ENCODE peak calls at places on chromosomes 4 and X, in ten cellular contexts. Q, S, X, L, H, Y, V, K, A and T are unnamed samples.

GRCh38 chrX:31217111-31217510 is 145.3 kb upstream of the FTHL17 start:
- DNase-seq in V (no peak), H (no peak), L (no peak), Q (no peak), S (no peak), K (no peak), A (no peak), Y (no peak), X (no peak), T (no peak)

GRCh38 chr4:184251680-184252000 is 34.0 kb upstream of the ENPP6 start:
- DNase-seq in V (no peak), L (no peak), A (no peak), H (no peak), X (no peak), Q (no peak), K (no peak), S (no peak), Y (no peak), T (no peak)

GRCh38 chr4:182749768-182750167 is 167.4 kb downstream of the DCTD start:
- DNase-seq in L (no peak), K (no peak), Y (no peak), A (no peak), V (no peak), Q (no peak), S (no peak), H (no peak), X (no peak), T (no peak)

GRCh38 chr4:169485791-169486742 is 126.3 kb downstream of the NEK1 start:
- DNase-seq in Y (no peak), X (no peak), Q (no peak), K (peak), L (no peak), V (no peak), A (no peak), H (no peak), S (peak), T (no peak)

GRCh38 chrX:103585421-103586313 is at the start of gene TCEAL4:
- DNase-seq in V (peak), L (peak), A (peak), H (peak), X (no peak), Y (peak), Q (peak), K (peak), S (peak), T (no peak)

GRCh38 chrX:103624111-103624510 is 4.7 kb upstream of the TCEAL1 start:
- DNase-seq in V (no peak), X (no peak), S (no peak), K (peak), H (no peak), Y (no peak), L (no peak), Q (peak), A (no peak), T (no peak)

GRCh38 chr4:38169524-38169923 is 209.3 kb downstream of the PTTG2 start:
- DNase-seq in Q (no peak), A (no peak), Y (no peak), V (no peak), K (no peak), S (no peak), H (no peak), L (no peak), X (no peak), T (no peak)

GRCh38 chrX:140503230-140503585 is 1.7 kb downstream of the SOX3 start:
- DNase-seq in V (no peak), L (no peak), Q (no peak), H (no peak), S (no peak), K (no peak), Y (no peak), X (no peak), A (no peak), T (no peak)

GRCh38 chr4:76809594-76810305 is 88.2 kb downstream of the SOWAHB start:
- DNase-seq in S (no peak), Q (no peak), L (no peak), A (no peak), V (no peak), K (peak), Y (no peak), H (no peak), X (no peak), T (no peak)

GRCh38 chr4:8515316-8516060 is 64.7 kb upstream of the GPR78 start:
- DNase-seq in H (peak), Y (no peak), S (no peak), Q (no peak), X (no peak), L (peak), V (no peak), A (no peak), K (peak), T (no peak)

GRCh38 chr4:121308328-121308663 is 72.5 kb downstream of the QRFPR start:
- DNase-seq in V (no peak), Y (no peak), X (no peak), S (no peak), L (no peak), A (no peak), K (no peak), Q (no peak), H (no peak), T (no peak)

GRCh38 chr4:566508-567295 is 9.4 kb downstream of the TMEM271 start:
- DNase-seq in Q (no peak), S (no peak), Y (no peak), H (no peak), X (no peak), K (no peak), A (no peak), V (no peak), L (no peak), T (no peak)

GRCh38 chr4:124019749-124020549 is 623.4 kb downstream of the SPRY1 start:
- DNase-seq in Y (no peak), V (no peak), Q (no peak), S (no peak), A (no peak), X (no peak), H (no peak), L (no peak), K (peak), T (no peak)

GRCh38 chrX:112789931-112790330 is 50.7 kb downstream of the AMOT start:
- DNase-seq in V (no peak), H (no peak), A (no peak), Q (no peak), Y (no peak), K (no peak), S (no peak), L (no peak), X (no peak), T (no peak)

GRCh38 chr4:138290803-138291202 is 48.7 kb upstream of the SLC7A11 start:
- DNase-seq in L (no peak), H (no peak), Y (no peak), Q (no peak), A (no peak), S (no peak), K (no peak), V (no peak), X (no peak), T (no peak)

DNA sequence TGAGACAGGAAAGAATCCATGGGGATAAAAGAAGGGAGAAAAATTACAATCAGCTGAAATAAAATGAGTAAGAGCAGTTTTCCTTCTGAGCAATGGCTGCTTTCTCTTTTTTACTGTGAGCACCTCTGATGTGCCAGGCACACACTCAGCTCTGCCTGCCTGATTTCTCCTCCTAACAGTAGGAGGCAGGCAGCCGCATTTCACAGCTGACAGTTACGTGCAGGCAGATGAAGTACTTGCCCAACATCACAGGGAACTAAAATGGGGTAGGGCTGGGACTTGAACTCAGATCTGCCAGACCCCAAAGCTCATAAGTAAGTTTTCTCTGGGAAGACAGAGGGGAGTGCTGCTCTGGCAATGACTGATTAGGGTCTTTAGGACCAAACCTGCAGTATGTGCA is 54.6 kb downstream of the C4orf50 start:
- DNase-seq in A (no peak), L (no peak), Y (no peak), S (no peak), H (no peak), V (no peak), X (no peak), Q (no peak), K (no peak), T (no peak)
- TF ChIP-seq CTCF in A (no peak), L (no peak), Y (no peak), S (no peak), H (no peak), V (no peak), X (no peak), Q (no peak), K (peak), T (no peak)

GRCh38 chr4:78057135-78057599 is at the start of gene FRAS1:
- DNase-seq in Q (peak), A (peak), K (peak), L (peak), S (peak), V (peak), X (no peak), H (no peak), Y (peak), T (peak)

GRCh38 chr4:78057600-78058560 is 757 bp downstream of the FRAS1 start:
- DNase-seq in S (peak), A (peak), K (peak), V (peak), H (peak), L (peak), Y (peak), Q (peak), X (no peak), T (peak)

GRCh38 chr4:78058591-78059523 is 1.7 kb downstream of the FRAS1 start:
- DNase-seq in A (peak), Y (peak), H (peak), Q (peak), L (peak), X (no peak), S (peak), K (peak), V (peak), T (no peak)

GRCh38 chr4:78059524-78059889 is 2.4 kb downstream of the FRAS1 start:
- DNase-seq in H (no peak), Y (peak), S (peak), V (peak), Q (no peak), X (no peak), K (peak), L (no peak), A (peak), T (no peak)

GRCh38 chr4:78056265-78057129 is 626 bp upstream of the FRAS1 start:
- DNase-seq in H (peak), V (peak), A (peak), K (peak), Y (peak), S (peak), X (no peak), Q (peak), L (peak), T (peak)
- TF ChIP-seq CTCF in H (no peak), V (no peak), A (peak), K (no peak), Y (no peak), S (no peak), X (no peak), Q (no peak), L (no peak), T (peak)

DNA sequence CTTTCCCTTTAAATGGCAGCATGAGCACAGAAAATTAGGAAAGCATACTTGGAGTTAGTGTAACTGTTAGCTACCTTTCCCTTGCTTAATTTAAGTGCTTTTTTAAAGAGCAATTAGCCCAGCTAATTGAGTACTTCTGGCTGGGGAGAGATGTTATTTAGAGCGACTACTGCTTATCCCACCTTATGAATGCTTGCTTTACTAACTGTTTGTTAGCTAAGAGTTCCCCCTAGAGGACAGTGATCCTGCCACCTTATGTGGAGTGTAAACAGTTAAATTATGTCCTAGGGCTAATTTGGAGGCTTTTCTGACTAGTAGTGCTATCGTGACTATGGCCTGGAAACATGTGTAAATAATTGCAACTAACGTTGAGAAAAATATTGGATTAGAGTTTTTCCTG is 909.4 kb downstream of the FSTL5 start:
- DNase-seq in K (no peak), Q (no peak), X (no peak), L (no peak), A (no peak), S (no peak), H (no peak), V (no peak), Y (no peak), T (no peak)
- TF ChIP-seq CTCF in K (peak), Q (no peak), X (no peak), L (no peak), A (no peak), S (no peak), H (no peak), V (no peak), Y (no peak), T (no peak)

GRCh38 chr4:149801416-149801815 is 14.2 kb downstream of the IQCM start:
- DNase-seq in Q (no peak), L (no peak), A (no peak), V (no peak), Y (no peak), S (no peak), X (no peak), H (no peak), K (no peak), T (no peak)
- TF ChIP-seq CTCF in Q (no peak), L (no peak), A (no peak), V (no peak), Y (no peak), S (no peak), X (no peak), H (no peak), K (no peak), T (no peak)

DNA sequence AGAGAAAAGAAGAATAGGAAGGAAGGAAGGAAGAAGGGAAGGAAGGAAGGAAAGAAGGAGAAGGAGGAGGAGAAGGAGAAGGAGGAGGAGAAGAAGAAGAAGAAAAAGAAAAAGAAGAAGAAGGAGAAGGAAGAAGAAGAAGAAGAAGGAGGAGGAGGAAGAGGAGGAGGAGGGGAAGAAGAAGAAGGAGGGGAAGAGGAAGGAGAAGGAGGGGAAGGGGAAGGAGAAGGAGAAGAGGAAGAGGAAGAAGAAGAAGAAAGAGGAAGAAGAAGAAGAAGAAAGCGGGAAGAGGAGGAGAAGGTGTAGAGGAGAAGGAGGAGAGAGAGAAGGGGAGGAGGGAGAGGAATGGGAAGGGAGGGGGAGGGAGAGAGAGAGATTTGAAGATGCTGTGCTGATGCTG is 22.6 kb downstream of the CCKAR start:
- DNase-seq in Y (no peak), A (no peak), X (no peak), Q (no peak), V (no peak), K (no peak), S (no peak), H (no peak), L (no peak), T (no peak)
- TF ChIP-seq CTCF in Y (no peak), A (no peak), X (no peak), Q (no peak), V (no peak), K (no peak), S (no peak), H (no peak), L (no peak), T (no peak)

DNA sequence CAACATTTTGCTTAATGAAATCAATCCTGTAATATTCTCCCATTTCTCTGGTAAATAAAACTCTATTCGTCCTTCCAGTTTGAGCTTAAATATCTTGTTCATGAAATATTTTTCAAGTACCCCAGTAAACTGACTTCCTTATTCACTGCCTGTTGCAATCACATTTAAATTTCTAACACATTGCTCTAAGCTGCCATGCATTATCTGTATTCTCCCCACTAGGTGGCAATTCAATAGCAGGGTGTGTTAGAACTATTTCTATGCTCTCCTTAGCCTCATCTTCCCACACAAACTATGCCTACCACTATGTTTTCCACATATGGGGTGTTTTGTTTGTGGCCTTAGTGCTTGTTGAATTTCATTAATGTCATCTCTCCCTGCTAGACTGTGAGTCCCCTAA is 377.1 kb upstream of the HS3ST1 start:
- DNase-seq in K (peak), V (no peak), Q (no peak), S (no peak), X (no peak), A (no peak), H (no peak), L (no peak), Y (no peak), T (no peak)
- TF ChIP-seq CTCF in K (peak), V (no peak), Q (no peak), S (no peak), X (peak), A (peak), H (peak), L (peak), Y (peak), T (peak)

DNA sequence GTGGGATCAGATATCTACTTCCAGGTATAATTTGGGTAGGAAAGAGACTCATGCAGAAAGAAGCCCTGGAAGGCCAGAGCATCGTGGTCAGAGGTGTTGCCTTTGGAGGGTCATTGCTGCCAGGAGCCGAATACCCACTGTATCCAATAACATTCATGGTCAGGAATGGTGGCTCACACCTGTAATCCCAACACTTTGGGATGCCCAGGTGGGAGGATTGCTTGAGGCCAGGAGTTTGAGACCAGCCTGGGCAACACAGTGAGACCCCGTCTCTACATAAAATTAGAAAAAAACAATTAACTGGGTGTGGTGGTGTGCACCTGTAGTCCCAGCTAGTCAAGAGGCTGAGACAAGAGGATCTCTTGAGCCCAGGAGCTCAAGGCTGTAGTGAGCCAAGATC is 10.9 kb upstream of the F11 start:
- DNase-seq in H (no peak), V (no peak), X (no peak), L (no peak), Q (no peak), A (no peak), K (no peak), S (no peak), Y (no peak), T (no peak)
- TF ChIP-seq CTCF in H (no peak), V (no peak), X (no peak), L (no peak), Q (no peak), A (no peak), K (no peak), S (no peak), Y (no peak), T (no peak)